ENCODE peak calls at places on chromosomes 1 and 21, in eight cellular contexts. F is colonic mucosa, V is tibial artery, R is NT2/D1, P is lower lobe of right lung, U is body of pancreas, S is right cardiac atrium, O is left lung. L is an unnamed sample.

GRCh38 chr1:46616277-46617107 is at the start of gene MOB3C:
- DNase-seq in O (peak; percentile 93), R (no peak), S (peak; percentile 96), U (peak; percentile 77), P (peak; percentile 88), F (peak; percentile 87), V (peak; percentile 96), L (peak; percentile 54)

GRCh38 chr1:64098436-64098835 is 105.0 kb upstream of the UBE2U start:
- DNase-seq in S (no peak), O (no peak), P (no peak), U (no peak), F (no peak), V (no peak), R (no peak), L (no peak)

GRCh38 chr1:22969224-22969829 is 3.3 kb downstream of the LACTBL1 start:
- DNase-seq in U (peak; percentile 36), R (no peak), O (no peak), P (no peak), F (peak; percentile 60), V (no peak), S (no peak), L (no peak)

GRCh38 chr21:43757601-43758000 is 18.5 kb downstream of the CSTB start:
- DNase-seq in S (peak; percentile 67), U (no peak), O (peak; percentile 76), R (no peak), V (no peak), P (peak; percentile 62), F (no peak), L (no peak)

GRCh38 chr1:232950919-232951579 is 638 bp downstream of the NTPCR start:
- DNase-seq in V (no peak), P (no peak), U (peak; percentile 16), O (no peak), S (no peak), F (peak; percentile 51), R (peak; percentile 27), L (no peak)

GRCh38 chr1:242211254-242212022 is 212.5 kb upstream of the MAP1LC3C start:
- DNase-seq in F (no peak), R (no peak), V (no peak), P (no peak), O (no peak), U (no peak), S (no peak), L (no peak)

GRCh38 chr1:23793018-23793781 is 2.3 kb downstream of the LYPLA2 start:
- DNase-seq in V (no peak), F (peak; percentile 85), O (peak; percentile 90), R (no peak), U (peak; percentile 44), S (peak; percentile 74), P (peak; percentile 81), L (peak; percentile 54)

GRCh38 chr1:116078699-116079223 is 32.4 kb upstream of the MAB21L3 start:
- DNase-seq in O (no peak), F (no peak), P (no peak), V (no peak), U (no peak), R (no peak), S (no peak), L (no peak)

GRCh38 chr1:247578946-247579460 is 9.2 kb upstream of the OR2G2 start:
- DNase-seq in U (no peak), R (no peak), P (no peak), S (no peak), V (no peak), F (no peak), O (no peak), L (no peak)

GRCh38 chr1:167463856-167464565 is 54.3 kb downstream of the CD247 start:
- DNase-seq in R (no peak), S (no peak), U (no peak), F (no peak), O (no peak), P (no peak), V (peak; percentile 9), L (no peak)

GRCh38 chr1:172342584-172343245 is 77.8 kb upstream of the C1orf105 start:
- DNase-seq in F (no peak), O (no peak), P (no peak), R (no peak), V (no peak), S (no peak), U (no peak), L (no peak)

GRCh38 chr1:209587778-209588177 is 4.3 kb downstream of the CAMK1G start:
- DNase-seq in O (no peak), S (no peak), P (no peak), R (no peak), F (no peak), V (no peak), U (no peak), L (no peak)

GRCh38 chr1:101025283-101025679 is 303 bp downstream of the DPH5 start:
- DNase-seq in V (no peak), O (no peak), S (no peak), P (no peak), F (peak; percentile 30), R (no peak), U (no peak), L (no peak)

GRCh38 chr1:207454046-207454964 is at the start of gene CR2:
- DNase-seq in F (peak; percentile 40), O (peak; percentile 87), U (peak; percentile 54), S (peak; percentile 51), V (peak; percentile 62), P (peak; percentile 65), R (peak; percentile 65), L (peak; percentile 23)

GRCh38 chr1:37038079-37038702 is 3.9 kb upstream of the GRIK3 start:
- DNase-seq in U (no peak), P (no peak), O (no peak), V (no peak), R (no peak), F (no peak), S (no peak), L (no peak)

GRCh38 chr1:25198731-25199231 is 33.5 kb downstream of the SYF2 start:
- DNase-seq in V (peak; percentile 75), R (no peak), F (peak; percentile 51), P (no peak), U (peak; percentile 22), O (no peak), S (no peak), L (no peak)

GRCh38 chr1:55362558-55362957 is 147.4 kb upstream of the USP24 start:
- DNase-seq in R (no peak), O (no peak), V (no peak), P (no peak), U (no peak), S (no peak), F (no peak), L (no peak)

GRCh38 chr1:194813109-194813508 is 1626.7 kb upstream of the B3GALT2 start:
- DNase-seq in O (no peak), S (no peak), F (no peak), V (no peak), U (no peak), P (no peak), R (no peak), L (no peak)

GRCh38 chr1:55443175-55443933 is 228.2 kb upstream of the USP24 start:
- DNase-seq in R (no peak), F (peak; percentile 56), V (peak; percentile 98), S (peak; percentile 88), P (peak; percentile 59), O (peak; percentile 59), U (peak; percentile 31), L (no peak)

GRCh38 chr21:19022978-19023377 is 619.4 kb upstream of the TMPRSS15 start:
- DNase-seq in V (no peak), U (no peak), R (no peak), F (no peak), P (no peak), O (no peak), S (no peak), L (no peak)
- H3K9me3 ChIP-seq in V (no peaks in the 10 kb centered on the region), U (no peaks in the 10 kb centered on the region), R (no peaks in the 10 kb centered on the region), F (no peaks in the 10 kb centered on the region), P (no peaks in the 10 kb centered on the region), O (peaks cover 7% of the 10 kb centered on the region), S (no peaks in the 10 kb centered on the region), L (no peaks in the 10 kb centered on the region)

DNA sequence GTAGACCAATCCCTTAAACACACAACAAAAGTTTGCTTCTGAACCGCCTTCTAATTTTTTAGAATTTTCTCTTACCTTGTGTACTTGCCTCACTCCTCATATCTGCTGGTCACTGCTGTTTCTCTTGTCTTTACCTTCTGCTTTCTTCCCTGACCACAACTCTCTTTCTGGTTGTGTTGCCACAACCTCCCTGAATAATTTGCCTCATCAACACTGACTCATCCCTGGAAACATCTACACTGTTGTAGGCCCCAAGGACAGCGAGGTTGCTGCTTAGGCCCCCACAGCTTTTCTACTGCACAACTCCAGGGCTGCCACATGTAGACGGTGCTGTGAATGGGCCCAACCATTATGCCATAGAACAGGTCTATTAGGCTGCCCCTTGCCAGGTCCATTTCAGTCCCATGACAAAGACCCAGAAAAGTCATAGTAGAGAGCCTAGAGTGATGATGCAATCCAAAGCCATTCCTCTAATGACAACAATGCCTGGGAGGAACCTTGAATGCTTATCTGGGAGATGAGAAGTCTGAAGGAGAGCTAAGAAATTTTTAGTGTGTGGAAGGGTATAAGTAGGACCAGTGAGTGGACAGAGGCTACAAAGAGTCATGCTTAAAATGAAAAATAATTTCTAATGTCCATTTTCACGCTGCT is 36.6 kb upstream of the LCE5A start:
- DNase-seq in P (no peak), V (no peak), O (no peak), S (no peak), F (no peak), U (no peak), R (no peak), L (no peak)
- H3K9me3 ChIP-seq in P (peaks cover 20% of the 10 kb centered on the region), V (peaks cover 18% of the 10 kb centered on the region), O (peaks cover 33% of the 10 kb centered on the region), S (peaks cover 11% of the 10 kb centered on the region), F (no peaks in the 10 kb centered on the region), U (no peaks in the 10 kb centered on the region), R (peaks cover 72% of the 10 kb centered on the region), L (no peaks in the 10 kb centered on the region)

DNA sequence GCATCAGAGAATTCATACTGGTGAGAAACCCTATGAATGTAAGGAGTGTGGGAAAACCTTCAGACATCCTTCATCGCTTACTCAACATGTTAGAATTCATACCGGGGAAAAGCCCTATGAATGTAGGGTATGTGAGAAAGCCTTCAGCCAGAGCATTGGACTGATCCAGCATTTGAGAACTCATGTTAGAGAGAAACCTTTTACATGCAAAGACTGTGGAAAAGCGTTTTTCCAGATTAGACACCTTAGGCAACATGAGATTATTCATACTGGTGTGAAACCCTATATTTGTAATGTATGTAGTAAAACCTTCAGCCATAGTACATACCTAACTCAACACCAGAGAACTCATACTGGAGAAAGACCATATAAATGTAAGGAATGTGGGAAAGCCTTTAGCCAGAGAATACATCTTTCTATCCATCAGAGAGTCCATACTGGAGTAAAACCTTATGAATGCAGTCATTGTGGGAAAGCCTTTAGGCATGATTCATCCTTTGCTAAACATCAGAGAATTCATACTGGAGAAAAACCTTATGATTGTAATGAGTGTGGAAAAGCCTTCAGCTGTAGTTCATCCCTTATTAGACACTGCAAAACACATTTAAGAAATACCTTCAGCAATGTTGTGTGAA is 12.8 kb downstream of the ZFP69B start:
- DNase-seq in V (no peak), U (no peak), R (no peak), O (no peak), S (no peak), F (no peak), P (no peak), L (no peak)
- H3K9me3 ChIP-seq in V (peaks cover 94% of the 10 kb centered on the region), U (no peaks in the 10 kb centered on the region), R (peaks cover 100% of the 10 kb centered on the region), O (peaks cover 100% of the 10 kb centered on the region), S (peaks cover 7% of the 10 kb centered on the region), F (peaks cover 7% of the 10 kb centered on the region), P (peaks cover 99% of the 10 kb centered on the region), L (peaks cover 42% of the 10 kb centered on the region)

DNA sequence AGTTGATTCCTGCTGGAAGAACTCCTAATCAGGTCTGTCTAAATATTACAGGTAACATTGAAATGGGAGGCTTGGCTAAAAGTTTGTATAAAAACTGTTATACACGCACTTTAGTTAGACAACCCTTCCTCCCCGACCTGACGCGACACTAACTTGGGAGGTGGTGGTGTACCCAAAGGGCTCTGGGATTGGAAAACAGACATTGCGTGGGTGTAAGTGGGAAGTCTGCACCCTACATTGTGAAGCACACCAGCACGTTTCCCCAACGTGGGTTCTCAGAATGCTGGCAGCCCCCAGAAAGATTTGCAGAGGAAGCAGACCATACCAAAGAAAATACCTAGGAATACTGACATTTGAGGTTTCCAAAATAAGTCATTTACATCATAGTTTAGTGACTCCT is 16.8 kb downstream of the OR2T11 start:
- DNase-seq in O (no peak), S (no peak), U (no peak), P (no peak), R (no peak), F (no peak), V (no peak), L (no peak)
- H3K9me3 ChIP-seq in O (no peaks in the 10 kb centered on the region), S (no peaks in the 10 kb centered on the region), U (no peaks in the 10 kb centered on the region), P (no peaks in the 10 kb centered on the region), R (no peaks in the 10 kb centered on the region), F (no peaks in the 10 kb centered on the region), V (no peaks in the 10 kb centered on the region), L (no peaks in the 10 kb centered on the region)

L was measured in T-helper 17 cell.